ENCODE peak calls at places on chromosomes 4 and X, in seven cellular contexts. G is EH; Z is Peyer's patch; N is putamen; V is stimulated activated CD4-positive, alpha-beta T cell treated with anti-CD3 and anti-CD28 coated beads, Interleukin-1b, Interleukin-23, amount 100 ng/mL, for 24 hours; O is effector memory CD4-positive, alpha-beta T cell; I is NCI-H524 treated with DMSO at 0.1 percent for 48 hours. H is an unnamed sample.

GRCh38 chr4:154399259-154399974 is 92.2 kb downstream of the DCHS2 start:
- DNase-seq in G (peak), Z (no peak), N (peak), V (no peak), O (no peak), I (no peak), H (peak)

GRCh38 chr4:94803181-94803580 is 45.4 kb downstream of the BMPR1B start:
- DNase-seq in G (peak), Z (no peak), N (no peak), V (no peak), O (no peak), I (no peak), H (no peak)

GRCh38 chr4:184706453-184706852 is 27.4 kb downstream of the CENPU start:
- DNase-seq in G (no peak), Z (no peak), N (no peak), V (no peak), O (no peak), I (no peak), H (no peak)

GRCh38 chrX:129931411-129932136 is 25.6 kb downstream of the UTP14A start:
- DNase-seq in G (peak), Z (peak), N (peak), V (no peak), O (peak), I (peak), H (peak)

GRCh38 chrX:20352504-20352903 is 85.8 kb upstream of the RPS6KA3 start:
- DNase-seq in G (no peak), Z (no peak), N (no peak), V (no peak), O (no peak), I (no peak), H (no peak)

GRCh38 chr4:76708986-76709385 is 189.0 kb downstream of the SOWAHB start:
- DNase-seq in G (no peak), Z (no peak), N (no peak), V (no peak), O (no peak), I (peak), H (no peak)

GRCh38 chr4:80362578-80363181 is 27.1 kb downstream of the CFAP299 start:
- DNase-seq in G (peak), Z (peak), N (peak), V (no peak), O (peak), I (peak), H (peak)

GRCh38 chr4:107036602-107037151 is 564 bp upstream of the DKK2 start:
- DNase-seq in G (no peak), Z (no peak), N (no peak), V (no peak), O (no peak), I (no peak), H (no peak)

GRCh38 chr4:26204249-26204825 is 116.5 kb upstream of the RBPJ start:
- DNase-seq in G (no peak), Z (no peak), N (no peak), V (no peak), O (no peak), I (no peak), H (no peak)

GRCh38 chr4:26441110-26441509 is 49.2 kb downstream of the CCKAR start:
- DNase-seq in G (peak), Z (no peak), N (no peak), V (no peak), O (no peak), I (no peak), H (peak)

GRCh38 chr4:161828061-161828460 is 335.7 kb downstream of the FSTL5 start:
- DNase-seq in G (no peak), Z (no peak), N (no peak), V (no peak), O (no peak), I (no peak), H (no peak)

GRCh38 chrX:68568136-68568535 is 69.3 kb downstream of the YIPF6 start:
- DNase-seq in G (no peak), Z (no peak), N (no peak), V (no peak), O (no peak), I (no peak), H (no peak)

GRCh38 chr4:154757713-154758112 is 13.9 kb downstream of the LRAT start:
- DNase-seq in G (no peak), Z (no peak), N (no peak), V (no peak), O (no peak), I (no peak), H (no peak)

GRCh38 chrX:18899796-18900380 is 84.0 kb downstream of the PHKA2 start:
- DNase-seq in G (peak), Z (no peak), N (no peak), V (no peak), O (no peak), I (peak), H (peak)

GRCh38 chr4:8115916-8116315 is 42.7 kb downstream of the ABLIM2 start:
- DNase-seq in G (no peak), Z (no peak), N (no peak), V (no peak), O (no peak), I (no peak), H (no peak)

GRCh38 chrX:16882702-16883486 is 12.7 kb upstream of the RBBP7 start:
- DNase-seq in G (peak), Z (peak), N (peak), V (no peak), O (peak), I (peak), H (peak)

H was measured in midbrain.